ENCODE peak calls at places on chromosome 17, in six cellular contexts. P is fibroblast of pulmonary artery, M is H9, Y is fibroblast of lung, J is type B pancreatic cell, V is heart left ventricle. O is an unnamed sample.

GRCh38 chr17:59804910-59805381 is 87.8 kb downstream of the TUBD1 start:
- DNase-seq in P (peak), M (no peak), Y (peak), J (no peak), V (no peak), O (no peak)

GRCh38 chr17:55344514-55344997 is 77.1 kb downstream of the MMD start:
- DNase-seq in P (no peak), M (no peak), Y (no peak), J (no peak), V (no peak), O (no peak)

GRCh38 chr17:48583708-48584582 is 5.8 kb upstream of the HOXB4 start:
- DNase-seq in P (no peak), M (no peak), Y (peak), J (no peak), V (no peak), O (no peak)

GRCh38 chr17:7132511-7133094 is 18.0 kb upstream of the ASGR2 start:
- DNase-seq in P (peak), M (peak), Y (no peak), J (no peak), V (no peak), O (no peak)

GRCh38 chr17:48735057-48735341 is 6.4 kb upstream of the HOXB13 start:
- DNase-seq in P (no peak), M (no peak), Y (no peak), J (no peak), V (no peak), O (no peak)

GRCh38 chr17:61118871-61119270 is 280.8 kb upstream of the TBX2 start:
- DNase-seq in P (no peak), M (no peak), Y (no peak), J (no peak), V (no peak), O (no peak)

GRCh38 chr17:13601317-13601775 is 383 bp downstream of the HS3ST3A1 start:
- DNase-seq in P (no peak), M (no peak), Y (peak), J (peak), V (no peak), O (no peak)

GRCh38 chr17:31597646-31598387 is 206.3 kb downstream of the RAB11FIP4 start:
- DNase-seq in P (no peak), M (no peak), Y (no peak), J (no peak), V (no peak), O (no peak)

GRCh38 chr17:73534575-73534940 is 109.7 kb downstream of the SDK2 start:
- DNase-seq in P (no peak), M (no peak), Y (no peak), J (no peak), V (no peak), O (no peak)

GRCh38 chr17:35315283-35315682 is 58.1 kb downstream of the SLFN11 start:
- DNase-seq in P (peak), M (no peak), Y (peak), J (no peak), V (peak), O (peak)

GRCh38 chr17:77959926-77960521 is 1.5 kb downstream of the TNRC6C start:
- DNase-seq in P (peak), M (peak), Y (peak), J (no peak), V (no peak), O (no peak)

GRCh38 chr17:56667925-56668324 is 74.4 kb downstream of the NOG start:
- DNase-seq in P (no peak), M (no peak), Y (no peak), J (no peak), V (no peak), O (no peak)

GRCh38 chr17:66842505-66842904 is 7.6 kb downstream of the CACNG5 start:
- DNase-seq in P (no peak), M (no peak), Y (no peak), J (no peak), V (no peak), O (no peak)

GRCh38 chr17:77495575-77495974 is 354.8 kb downstream of the SEC14L1 start:
- DNase-seq in P (no peak), M (no peak), Y (no peak), J (no peak), V (no peak), O (no peak)

GRCh38 chr17:1312261-1312870 is 32.9 kb downstream of the TRARG1 start:
- DNase-seq in P (no peak), M (peak), Y (no peak), J (no peak), V (no peak), O (no peak)

GRCh38 chr17:75774471-75774987 is 9.5 kb upstream of the GALK1 start:
- DNase-seq in P (no peak), M (no peak), Y (no peak), J (no peak), V (no peak), O (no peak)

GRCh38 chr17:41547921-41548843 is 20.1 kb upstream of the KRT19 start:
- DNase-seq in P (peak), M (no peak), Y (peak), J (no peak), V (peak), O (peak)

GRCh38 chr17:77728022-77728671 is 230.4 kb upstream of the TNRC6C start:
- DNase-seq in P (no peak), M (peak), Y (no peak), J (peak), V (peak), O (no peak)

GRCh38 chr17:2049333-2050245 is 5.3 kb upstream of the HIC1 start:
- DNase-seq in P (peak), M (peak), Y (peak), J (peak), V (peak), O (peak)

GRCh38 chr17:1764274-1764673 is 2.4 kb downstream of the SERPINF1 start:
- DNase-seq in P (peak), M (no peak), Y (peak), J (no peak), V (peak), O (peak)

GRCh38 chr17:48747445-48748363 is 19.2 kb upstream of the HOXB13 start:
- DNase-seq in P (no peak), M (peak), Y (no peak), J (no peak), V (no peak), O (no peak)

GRCh38 chr17:72733619-72734282 is 358.7 kb downstream of the SLC39A11 start:
- DNase-seq in P (no peak), M (no peak), Y (no peak), J (no peak), V (no peak), O (no peak)

GRCh38 chr17:31269597-31269996 is 27.4 kb downstream of the OMG start:
- DNase-seq in P (peak), M (peak), Y (peak), J (no peak), V (peak), O (peak)

GRCh38 chr17:32125848-32126153 is 16.5 kb upstream of the RHOT1 start:
- DNase-seq in P (no peak), M (no peak), Y (no peak), J (no peak), V (no peak), O (no peak)

GRCh38 chr17:78263736-78264340 is 32.4 kb downstream of the TMEM235 start:
- DNase-seq in P (no peak), M (no peak), Y (no peak), J (no peak), V (no peak), O (no peak)

GRCh38 chr17:66775881-66776400 is 59.0 kb upstream of the CACNG5 start:
- DNase-seq in P (no peak), M (peak), Y (no peak), J (no peak), V (no peak), O (no peak)

GRCh38 chr17:7842380-7842949 is 8.4 kb downstream of the KDM6B start:
- DNase-seq in P (peak), M (no peak), Y (peak), J (no peak), V (peak), O (peak)

GRCh38 chr17:75683467-75684041 is 16.4 kb downstream of the SAP30BP start:
- DNase-seq in P (peak), M (no peak), Y (peak), J (no peak), V (no peak), O (no peak)

GRCh38 chr17:59151007-59151406 is 4.0 kb downstream of the SKA2 start:
- DNase-seq in P (no peak), M (no peak), Y (peak), J (no peak), V (no peak), O (no peak)

DNA sequence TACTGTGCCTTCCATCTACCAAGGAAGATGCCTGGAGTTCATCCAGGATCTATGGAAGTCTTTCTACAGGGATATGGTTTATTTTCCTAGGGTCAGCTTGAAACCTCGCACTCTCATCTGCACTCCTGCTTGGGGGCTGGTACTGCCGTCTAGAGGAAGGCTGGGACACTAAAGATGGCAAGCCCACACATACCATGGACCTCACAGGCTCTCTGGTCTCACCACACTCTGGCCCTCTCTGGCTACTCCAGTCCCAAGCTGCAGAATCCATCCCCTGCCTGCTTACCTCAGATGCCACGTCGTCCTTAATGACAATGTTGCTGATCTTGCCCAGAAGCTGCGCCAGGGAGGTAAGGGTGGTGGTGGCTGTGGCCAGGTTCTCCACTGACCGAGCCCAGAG is 2.1 kb upstream of the UNC119 start:
- DNase-seq in P (no peak), M (no peak), Y (no peak), J (no peak), V (no peak), O (no peak)
- TF ChIP-seq CTCF in P (no peak), M (no peak), Y (peak), J (no peak), V (no peak), O (no peak)

GRCh38 chr17:18319604-18320256 is 4.6 kb downstream of the SMCR8 start:
- DNase-seq in P (peak), M (peak), Y (peak), J (no peak), V (no peak), O (no peak)
- TF ChIP-seq CTCF in P (peak), M (peak), Y (peak), J (peak), V (peak), O (peak)

GRCh38 chr17:82098169-82098938 is at the start of gene FASN:
- DNase-seq in P (peak), M (peak), Y (peak), J (peak), V (peak), O (peak)
- TF ChIP-seq CTCF in P (peak), M (peak), Y (peak), J (peak), V (peak), O (no peak)

DNA sequence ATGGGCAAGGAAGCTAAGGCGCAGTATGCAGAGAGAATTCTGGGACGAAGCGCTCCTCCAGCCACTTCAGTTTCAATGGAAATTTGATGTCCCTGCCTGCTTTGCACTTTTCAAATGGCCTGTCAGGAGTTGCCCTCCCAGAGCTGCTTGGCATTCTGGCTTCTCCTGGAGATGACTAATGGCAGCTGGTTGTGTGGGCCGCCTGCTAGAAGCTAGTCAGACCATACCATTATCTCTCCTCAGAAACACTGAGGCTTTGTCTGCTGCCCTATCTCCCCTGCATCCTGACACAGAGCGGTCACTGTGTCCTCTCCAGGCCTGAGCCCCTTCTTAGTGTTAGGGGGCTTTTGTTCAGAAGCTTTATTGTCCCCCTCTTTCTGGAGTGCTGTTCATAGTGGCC is 180.2 kb downstream of the SPECC1 start:
- DNase-seq in P (peak), M (peak), Y (no peak), J (no peak), V (no peak), O (peak)
- TF ChIP-seq CTCF in P (no peak), M (no peak), Y (no peak), J (no peak), V (no peak), O (no peak)

GRCh38 chr17:44947461-44948314 is at the start of gene KIF18B:
- DNase-seq in P (peak), M (peak), Y (peak), J (peak), V (peak), O (peak)
- TF ChIP-seq CTCF in P (no peak), M (peak), Y (no peak), J (no peak), V (no peak), O (no peak)

O was measured in adrenal gland.